ENCODE peak calls at places on chromosomes 1 and 21, in five cellular contexts. W is lung, G is colonic mucosa, U is breast epithelium, F is GM23338. X is an unnamed sample. For H3K4me1, the result is how much of the 10 kb centered on the place peaks cover.

GRCh38 chr1:223747838-223748335 is 35.5 kb downstream of the CAPN2 start:
- DNase-seq in G (peak), W (peak), U (no peak), F (no peak), X (no peak)

GRCh38 chr1:8348056-8348776 is 30.3 kb downstream of the SLC45A1 start:
- DNase-seq in F (no peak), W (no peak), U (no peak), G (no peak), X (no peak)

GRCh38 chr1:208183977-208184901 is 59.9 kb downstream of the PLXNA2 start:
- DNase-seq in G (peak), U (no peak), F (no peak), W (peak), X (peak)

GRCh38 chr1:117612517-117613248 is 6.8 kb downstream of the TENT5C start:
- DNase-seq in U (peak), G (peak), F (no peak), W (no peak), X (peak)

GRCh38 chr1:62991152-62991551 is 207.2 kb downstream of the ATG4C start:
- DNase-seq in F (peak), G (no peak), U (no peak), W (no peak), X (no peak)

GRCh38 chr21:46124926-46125845 is 27.3 kb downstream of the COL6A2 start:
- DNase-seq in W (no peak), U (no peak), F (no peak), G (no peak), X (no peak)

GRCh38 chr1:30840904-30841598 is 67.5 kb downstream of the SDC3 start:
- DNase-seq in W (peak), U (no peak), F (peak), G (no peak), X (no peak)

GRCh38 chr1:160459056-160459455 is 58.7 kb downstream of the VANGL2 start:
- DNase-seq in W (no peak), U (no peak), F (no peak), G (no peak), X (no peak)

GRCh38 chr1:172117800-172118199 is 276.5 kb downstream of the DNM3 start:
- DNase-seq in U (no peak), F (no peak), W (no peak), G (no peak), X (no peak)

GRCh38 chr1:214993419-214993818 is 89.1 kb upstream of the KCNK2 start:
- DNase-seq in G (no peak), U (no peak), W (no peak), F (no peak), X (no peak)

GRCh38 chr1:244248426-244248825 is 197.3 kb downstream of the ZBTB18 start:
- DNase-seq in U (no peak), F (no peak), W (no peak), G (no peak), X (no peak)

GRCh38 chr21:14403681-14404318 is 20.9 kb upstream of the HSPA13 start:
- DNase-seq in F (peak), U (no peak), G (no peak), W (no peak), X (no peak)

GRCh38 chr1:245687636-245688535 is 533.1 kb downstream of the KIF26B start:
- DNase-seq in G (no peak), W (no peak), F (peak), U (no peak), X (no peak)

GRCh38 chr1:150928286-150928685 is 2.1 kb downstream of the SETDB1 start:
- DNase-seq in G (no peak), F (no peak), U (no peak), W (no peak), X (no peak)

GRCh38 chr1:41498809-41499208 is 14.3 kb upstream of the EDN2 start:
- DNase-seq in G (peak), F (peak), U (peak), W (peak), X (peak)

GRCh38 chr1:51170342-51170741 is 65.7 kb upstream of the RNF11 start:
- DNase-seq in F (no peak), U (no peak), G (no peak), W (no peak), X (no peak)

GRCh38 chr1:229186373-229187056 is 84.4 kb upstream of the RAB4A start:
- DNase-seq in F (no peak), U (no peak), W (no peak), G (no peak), X (no peak)

GRCh38 chr1:230074762-230075161 is 7.7 kb downstream of the GALNT2 start:
- DNase-seq in U (no peak), G (no peak), F (no peak), W (no peak), X (no peak)

GRCh38 chr1:161069731-161070270 is at the start of gene ARHGAP30:
- DNase-seq in G (peak), W (peak), F (peak), U (peak), X (no peak)

GRCh38 chr1:32872189-32872898 is 1.6 kb upstream of the FNDC5 start:
- DNase-seq in G (peak), F (peak), W (peak), U (no peak), X (peak)

GRCh38 chr1:67851800-67852199 is 18.5 kb upstream of the GNG12 start:
- DNase-seq in W (no peak), G (no peak), U (no peak), F (no peak), X (no peak)

GRCh38 chr1:67855944-67856343 is 22.7 kb upstream of the GNG12 start:
- DNase-seq in F (no peak), W (no peak), G (no peak), U (no peak), X (no peak)

GRCh38 chr1:67850611-67851075 is 17.4 kb upstream of the GNG12 start:
- DNase-seq in W (peak), F (no peak), G (peak), U (peak), X (peak)

GRCh38 chr1:67855444-67855843 is 22.2 kb upstream of the GNG12 start:
- DNase-seq in F (no peak), W (no peak), G (no peak), U (no peak), X (no peak)

DNA sequence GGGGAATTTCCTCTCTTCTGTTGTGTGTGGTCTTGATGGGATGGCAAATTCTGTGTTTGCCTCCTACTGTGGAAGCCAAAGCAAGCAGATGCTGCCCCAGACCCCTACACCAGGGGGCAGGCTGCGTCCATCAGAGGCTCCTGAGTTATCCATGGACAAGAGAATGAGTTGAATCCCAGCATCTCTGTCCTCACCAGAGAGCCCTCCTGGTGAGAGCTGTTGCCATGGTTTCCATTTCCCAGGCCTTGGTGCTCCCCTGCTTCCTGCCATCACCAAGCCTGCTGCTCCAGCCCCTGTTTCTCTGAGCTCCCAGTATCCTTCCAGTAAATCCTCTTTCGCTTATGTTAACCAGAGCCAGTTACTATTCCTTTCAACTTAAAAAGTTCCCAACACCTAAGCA is 20.4 kb upstream of the GNG12 start:
- DNase-seq in W (peak), U (no peak), G (peak), F (peak), X (peak)
- TF ChIP-seq CTCF in W (peak), U (no peak), G (peak), F (peak), X (peak)

DNA sequence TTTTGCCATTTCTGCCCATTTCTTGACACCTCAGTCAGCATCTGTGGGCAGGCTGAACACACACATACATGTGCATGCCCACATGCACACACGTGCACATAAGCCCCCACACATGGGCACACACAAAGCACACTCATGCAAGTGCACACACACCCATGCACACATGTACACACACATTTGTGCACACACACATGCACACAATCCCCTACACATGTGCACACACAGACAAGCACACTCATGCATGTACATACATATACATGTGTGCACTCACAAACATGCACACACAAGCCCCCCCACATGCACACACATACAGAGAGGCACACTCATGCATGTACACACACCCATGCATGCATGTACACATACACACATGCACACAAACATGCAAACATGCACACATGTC is 83.5 kb upstream of the ACTRT2 start:
- DNase-seq in F (no peak), U (no peak), G (no peak), W (no peak), X (no peak)
- H3K4me3 ChIP-seq in F (no peak), U (no peak), G (no peak), W (no peak), X (no peak)

GRCh38 chr1:116379674-116380498 is 6.8 kb downstream of the ATP1A1 start:
- DNase-seq in G (peak), F (peak), U (no peak), W (no peak), X (no peak)
- H3K4me1 ChIP-seq in G (under half), F (half or more), U (under half), W (under half), X (half or more)

GRCh38 chr1:36885537-36886441 is 148.5 kb downstream of the GRIK3 start:
- DNase-seq in W (peak), U (no peak), F (peak), G (peak), X (no peak)
- TF ChIP-seq CTCF in W (no peak), U (no peak), F (peak), G (no peak), X (no peak)

GRCh38 chr21:33540711-33541104 is 1.2 kb downstream of the GART start:
- DNase-seq in W (no peak), F (peak), G (no peak), U (no peak), X (no peak)
- H3K4me3 ChIP-seq in W (no peak), F (peak), G (peak), U (peak), X (peak)